ENCODE peak calls at places on chromosomes 6 and 20, in four cellular contexts. D is body of pancreas, N is cardiac muscle cell, E is transverse colon. C is an unnamed sample.

GRCh38 chr6:127725821-127726220 is 148.8 kb downstream of the C6orf58 start:
- DNase-seq in D (no peak), N (no peak), E (no peak), C (no peak)

GRCh38 chr6:24752917-24753486 is 21.7 kb upstream of the GMNN start:
- DNase-seq in D (no peak), N (peak; percentile 39), E (no peak), C (no peak)

GRCh38 chr20:36571564-36572504 is 1.6 kb upstream of the TGIF2 start:
- DNase-seq in D (no peak), N (no peak), E (no peak), C (no peak)

GRCh38 chr6:154619183-154619582 is 108.7 kb upstream of the CNKSR3 start:
- DNase-seq in D (peak; percentile 42), N (no peak), E (no peak), C (no peak)

GRCh38 chr20:8678098-8678776 is 390.6 kb upstream of the PLCB4 start:
- DNase-seq in D (no peak), N (no peak), E (no peak), C (no peak)

GRCh38 chr6:1170793-1171192 is 141.1 kb upstream of the FOXQ1 start:
- DNase-seq in D (no peak), N (peak; percentile 19), E (no peak), C (no peak)

GRCh38 chr20:58790440-58790839 is 60.3 kb downstream of the GNAS-AS1 start:
- DNase-seq in D (no peak), N (no peak), E (no peak), C (no peak)

GRCh38 chr20:51220293-51220706 is 197.4 kb upstream of the KCNG1 start:
- DNase-seq in D (peak; percentile 23), N (peak; percentile 41), E (peak; percentile 51), C (peak; percentile 57)

GRCh38 chr6:30741789-30742315 is 635 bp downstream of the FLOT1 start:
- DNase-seq in D (no peak), N (no peak), E (peak; percentile 26), C (no peak)

GRCh38 chr20:56871691-56872090 is 242.6 kb downstream of the TFAP2C start:
- DNase-seq in D (no peak), N (no peak), E (no peak), C (no peak)

GRCh38 chr20:4613718-4614620 is 107.7 kb upstream of the PRND start:
- DNase-seq in D (peak; percentile 38), N (peak; percentile 91), E (peak; percentile 74), C (peak; percentile 79)

GRCh38 chr6:157235600-157236039 is 87.7 kb downstream of the TMEM242 start:
- DNase-seq in D (peak; percentile 62), N (peak; percentile 67), E (peak; percentile 67), C (peak; percentile 63)

GRCh38 chr6:6968731-6969552 is 138.8 kb upstream of the RREB1 start:
- DNase-seq in D (peak; percentile 32), N (no peak), E (no peak), C (no peak)

GRCh38 chr20:21235713-21236445 is 67.3 kb upstream of the XRN2 start:
- DNase-seq in D (peak; percentile 63), N (peak; percentile 79), E (peak; percentile 69), C (peak; percentile 80)

GRCh38 chr6:795046-795445 is 102.1 kb upstream of the EXOC2 start:
- DNase-seq in D (no peak), N (no peak), E (no peak), C (no peak)

DNA sequence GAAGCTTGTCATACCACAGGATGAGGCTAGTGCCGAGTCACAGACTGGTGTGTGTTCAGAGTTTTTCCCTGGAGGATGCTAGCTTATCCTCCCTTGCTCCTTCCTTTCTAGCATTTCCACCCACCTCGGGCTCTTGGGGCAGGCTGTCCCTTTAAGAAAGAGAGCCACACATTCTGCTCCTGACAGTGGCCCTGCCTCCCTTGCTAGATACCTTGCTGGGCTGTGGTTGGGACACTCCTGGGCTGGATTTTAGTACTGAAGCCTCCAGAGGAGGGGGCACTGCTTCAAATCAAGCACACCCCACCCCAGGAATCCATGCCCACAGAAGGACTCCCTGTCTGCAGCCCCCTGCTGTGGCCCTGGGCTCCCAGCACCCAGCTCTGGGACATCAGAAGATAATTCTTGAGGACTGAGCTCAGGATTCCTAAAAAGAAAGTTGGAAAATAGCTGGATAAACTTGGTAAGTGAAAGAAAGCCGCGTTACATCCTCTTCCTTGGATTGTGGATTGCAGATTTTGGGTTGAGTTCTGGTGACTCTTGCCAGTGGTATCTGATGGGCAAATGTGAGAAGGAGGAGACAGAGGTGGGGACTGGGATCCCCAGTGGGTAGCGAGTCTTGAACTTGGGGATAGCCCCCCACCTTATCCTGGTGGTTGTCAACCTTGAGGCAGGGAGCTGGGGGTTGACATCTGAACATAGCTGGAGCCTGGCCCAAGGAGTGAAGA is 29.0 kb downstream of the DAAM2 start:
- DNase-seq in D (no peak), N (peak; percentile 40), E (no peak), C (no peak)
- H3K4me3 ChIP-seq in D (no peak overlapping the region), N (no peak overlapping the region), E (no peak overlapping the region), C (no peak overlapping the region)

GRCh38 chr6:93343476-93343875 is 75.9 kb downstream of the EPHA7 start:
- DNase-seq in D (no peak), N (no peak), E (no peak), C (no peak)

GRCh38 chr6:93337772-93338394 is 81.5 kb downstream of the EPHA7 start:
- DNase-seq in D (no peak), N (no peak), E (no peak), C (no peak)

GRCh38 chr6:93337014-93337413 is 82.3 kb downstream of the EPHA7 start:
- DNase-seq in D (no peak), N (no peak), E (no peak), C (no peak)

GRCh38 chr6:93344436-93344835 is 74.9 kb downstream of the EPHA7 start:
- DNase-seq in D (no peak), N (no peak), E (no peak), C (no peak)

DNA sequence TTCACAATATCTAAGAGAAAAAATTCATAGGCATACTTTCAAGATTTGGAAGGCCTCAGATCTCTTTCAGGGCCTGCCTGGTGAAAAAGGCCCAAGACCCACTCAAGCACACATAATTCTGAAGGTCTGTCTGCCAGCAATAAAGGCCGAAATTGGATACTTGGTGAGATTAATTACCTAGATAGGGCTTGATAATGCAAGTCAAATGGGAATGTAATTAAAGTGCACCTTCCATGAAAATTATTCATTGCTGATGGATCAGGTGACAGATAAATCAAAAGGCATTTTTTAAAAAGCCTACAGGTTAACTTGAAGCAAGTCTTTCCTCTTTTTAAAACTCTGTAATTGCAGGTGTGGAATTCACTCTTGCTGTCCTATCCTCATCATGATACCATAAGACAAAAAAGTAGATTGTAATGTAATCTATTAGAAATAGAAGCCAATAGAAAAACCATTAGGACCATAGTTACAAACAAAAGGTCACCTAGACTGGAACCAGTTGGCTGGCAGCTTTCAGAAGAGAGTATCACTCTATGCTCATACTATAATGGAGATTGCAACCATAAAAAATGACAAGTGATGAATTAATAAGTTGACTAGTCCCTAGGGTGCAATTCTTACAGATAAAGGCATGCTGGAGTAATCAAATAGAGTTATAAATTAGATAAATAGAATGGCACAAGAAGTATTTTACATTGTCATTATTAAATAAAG is 77.3 kb downstream of the EPHA7 start:
- DNase-seq in D (no peak), N (no peak), E (no peak), C (no peak)
- TF ChIP-seq CTCF in D (no peak), N (no peak), E (no peak), C (no peak)

GRCh38 chr6:91731939-91732338 is 1145.1 kb upstream of the MAP3K7 start:
- DNase-seq in D (no peak), N (no peak), E (no peak), C (no peak)

DNA sequence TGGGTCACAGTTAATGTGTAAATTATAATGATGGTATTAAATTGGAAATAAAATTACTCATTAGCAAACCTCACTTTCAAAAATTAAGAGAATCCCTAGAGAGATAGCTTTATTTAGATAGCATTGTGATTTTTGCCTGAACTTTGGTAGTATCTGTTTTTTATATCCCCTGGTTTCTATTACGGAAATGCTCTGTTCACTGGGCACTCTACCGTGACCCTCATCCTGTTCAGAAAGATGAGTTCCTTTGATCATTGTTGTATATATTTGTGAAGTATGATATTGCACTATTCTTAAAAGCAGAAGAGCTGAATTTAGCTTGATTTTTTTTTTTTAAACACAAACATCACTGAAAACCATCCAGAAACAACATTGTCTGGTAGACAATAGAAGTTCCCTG is 1143.8 kb upstream of the MAP3K7 start:
- DNase-seq in D (no peak), N (no peak), E (no peak), C (no peak)
- H3K9me3 ChIP-seq in D (no peaks in the 10 kb centered on the region), N (no peaks in the 10 kb centered on the region), E (no peaks in the 10 kb centered on the region), C (no peaks in the 10 kb centered on the region)

GRCh38 chr6:166760288-166760687 is 133.2 kb upstream of the RPS6KA2 start:
- DNase-seq in D (no peak), N (no peak), E (no peak), C (no peak)

GRCh38 chr6:166758136-166758704 is 131.2 kb upstream of the RPS6KA2 start:
- DNase-seq in D (no peak), N (no peak), E (no peak), C (no peak)

GRCh38 chr6:166754218-166755030 is 127.4 kb upstream of the RPS6KA2 start:
- DNase-seq in D (no peak), N (no peak), E (no peak), C (no peak)

GRCh38 chr6:166761801-166762200 is 134.8 kb upstream of the RPS6KA2 start:
- DNase-seq in D (no peak), N (no peak), E (no peak), C (no peak)

DNA sequence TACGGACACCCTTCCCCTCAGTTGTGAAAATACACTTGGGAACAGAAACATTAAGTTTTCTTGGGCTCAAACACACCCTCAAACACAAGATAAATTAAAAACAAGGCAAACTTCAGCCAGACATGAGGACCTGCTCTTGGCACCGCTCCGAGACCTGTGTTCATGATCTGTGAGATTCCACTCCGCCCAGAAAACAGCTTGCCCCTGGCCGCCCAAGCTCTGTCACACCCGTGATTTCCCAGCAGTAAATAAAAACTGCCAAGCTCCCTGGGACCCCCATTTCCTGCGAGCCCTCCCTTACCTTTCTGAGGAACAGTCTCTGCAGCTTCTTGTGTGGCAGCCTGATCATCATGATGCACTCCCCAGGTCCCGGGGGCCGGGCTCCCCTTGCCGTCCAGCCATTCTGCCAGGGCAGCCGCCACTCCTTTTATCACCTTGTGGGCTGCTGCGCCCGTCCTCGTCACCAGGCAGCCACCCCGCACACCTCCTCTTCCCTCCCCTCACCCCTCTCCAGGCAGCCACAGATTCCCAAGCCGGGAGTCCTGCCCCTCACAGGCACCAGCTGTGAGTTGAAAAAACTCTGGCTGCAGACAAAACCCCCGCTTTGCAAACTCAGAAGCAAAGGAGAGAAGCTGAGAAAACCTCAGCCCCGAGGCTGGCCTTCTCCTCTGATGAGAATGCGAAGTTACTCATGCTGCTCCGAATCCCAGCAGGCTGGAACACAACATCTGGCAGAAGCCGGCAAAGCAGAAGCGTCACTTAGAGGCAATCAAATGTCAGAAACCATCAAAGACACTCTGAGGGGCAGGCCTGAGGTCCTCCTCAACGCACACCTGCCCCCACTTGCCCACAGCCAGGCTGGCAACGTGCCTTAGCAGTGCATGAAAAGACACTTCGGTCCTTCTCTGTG is 130.4 kb upstream of the RPS6KA2 start:
- DNase-seq in D (no peak), N (peak; percentile 35), E (no peak), C (no peak)
- H3K4me3 ChIP-seq in D (no peak overlapping the region), N (no peak overlapping the region), E (no peak overlapping the region), C (no peak overlapping the region)

GRCh38 chr20:52789716-52790115 is 182.4 kb upstream of the TSHZ2 start:
- DNase-seq in D (no peak), N (no peak), E (no peak), C (no peak)

GRCh38 chr20:52785678-52786077 is 186.5 kb upstream of the TSHZ2 start:
- DNase-seq in D (no peak), N (peak; percentile 63), E (no peak), C (no peak)

GRCh38 chr20:52779125-52779524 is 193.0 kb upstream of the TSHZ2 start:
- DNase-seq in D (no peak), N (no peak), E (no peak), C (no peak)

GRCh38 chr20:52783769-52784168 is 188.4 kb upstream of the TSHZ2 start:
- DNase-seq in D (no peak), N (peak; percentile 27), E (no peak), C (no peak)
- TF ChIP-seq CTCF in D (no peak), N (peak; percentile 36), E (no peak), C (no peak)